ENCODE peak calls at places on chromosome 22, in ten cellular contexts. X is CD8-positive, alpha-beta T cell; Y is lower lobe of right lung; S is GM23338; F is sigmoid colon; V is transverse colon; U is heart right ventricle; B is colonic mucosa; C is fibroblast of lung; Z is tibial nerve. W is an unnamed sample.

GRCh38 chr22:21764038-21764804 is 28.6 kb upstream of the YPEL1 start:
- DNase-seq in X (no peak), Y (no peak), S (no peak), F (no peak), V (no peak), U (no peak), B (no peak), C (no peak), Z (no peak), W (no peak)

GRCh38 chr22:46934746-46935491 is 172.5 kb downstream of the TBC1D22A start:
- DNase-seq in X (no peak), Y (no peak), S (no peak), F (no peak), V (peak; percentile 30), U (no peak), B (peak; percentile 25), C (peak; percentile 98), Z (no peak), W (no peak)

GRCh38 chr22:48742556-48743343 is 1084.9 kb downstream of the BRD1 start:
- DNase-seq in X (no peak), Y (no peak), S (no peak), F (no peak), V (no peak), U (no peak), B (peak; percentile 10), C (no peak), Z (no peak), W (peak; percentile 15)

GRCh38 chr22:22061085-22062077 is 78.8 kb upstream of the TOP3B start:
- DNase-seq in X (no peak), Y (no peak), S (no peak), F (peak; percentile 78), V (no peak), U (no peak), B (no peak), C (no peak), Z (peak; percentile 82), W (no peak)

GRCh38 chr22:49845241-49845640 is 8.4 kb upstream of the ZBED4 start:
- DNase-seq in X (no peak), Y (no peak), S (no peak), F (no peak), V (no peak), U (no peak), B (no peak), C (no peak), Z (no peak), W (no peak)

GRCh38 chr22:23903328-23903971 is 9.3 kb downstream of the MIF start:
- DNase-seq in X (no peak), Y (no peak), S (no peak), F (no peak), V (no peak), U (no peak), B (no peak), C (peak; percentile 46), Z (no peak), W (peak; percentile 51)

GRCh38 chr22:45485271-45485670 is 17.4 kb upstream of the FBLN1 start:
- DNase-seq in X (no peak), Y (peak; percentile 6), S (no peak), F (no peak), V (no peak), U (no peak), B (no peak), C (no peak), Z (no peak), W (no peak)

GRCh38 chr22:17159504-17159951 is 451 bp upstream of the HDHD5 start:
- DNase-seq in X (peak; percentile 14), Y (no peak), S (peak; percentile 63), F (peak; percentile 82), V (peak; percentile 62), U (peak; percentile 44), B (peak; percentile 69), C (peak; percentile 62), Z (peak; percentile 13), W (peak; percentile 30)

GRCh38 chr22:17914474-17914873 is 109.9 kb downstream of the MICAL3 start:
- DNase-seq in X (no peak), Y (no peak), S (no peak), F (peak; percentile 33), V (no peak), U (no peak), B (no peak), C (no peak), Z (no peak), W (no peak)

GRCh38 chr22:47180796-47181195 is 418.3 kb downstream of the TBC1D22A start:
- DNase-seq in X (no peak), Y (no peak), S (no peak), F (no peak), V (no peak), U (no peak), B (no peak), C (no peak), Z (no peak), W (no peak)

GRCh38 chr22:38490915-38491314 is 15.2 kb downstream of the DDX17 start:
- DNase-seq in X (no peak), Y (no peak), S (no peak), F (peak; percentile 88), V (peak; percentile 73), U (peak; percentile 31), B (peak; percentile 82), C (peak; percentile 65), Z (peak; percentile 80), W (no peak)

GRCh38 chr22:27850000-27850465 is 48.5 kb upstream of the MN1 start:
- DNase-seq in X (no peak), Y (no peak), S (peak; percentile 47), F (peak; percentile 70), V (no peak), U (peak; percentile 37), B (no peak), C (peak; percentile 73), Z (peak; percentile 56), W (peak; percentile 32)

GRCh38 chr22:25622011-25622410 is 57.5 kb downstream of the GRK3 start:
- DNase-seq in X (no peak), Y (no peak), S (no peak), F (no peak), V (no peak), U (no peak), B (no peak), C (peak; percentile 89), Z (no peak), W (no peak)

GRCh38 chr22:44342347-44342956 is 29.7 kb upstream of the SHISAL1 start:
- DNase-seq in X (no peak), Y (no peak), S (no peak), F (no peak), V (no peak), U (no peak), B (no peak), C (no peak), Z (no peak), W (no peak)

GRCh38 chr22:44338906-44339305 is 26.2 kb upstream of the SHISAL1 start:
- DNase-seq in X (no peak), Y (no peak), S (no peak), F (no peak), V (no peak), U (no peak), B (no peak), C (no peak), Z (no peak), W (no peak)

GRCh38 chr22:44341431-44342346 is 28.9 kb upstream of the SHISAL1 start:
- DNase-seq in X (no peak), Y (no peak), S (no peak), F (peak; percentile 86), V (peak; percentile 16), U (no peak), B (no peak), C (peak; percentile 60), Z (peak; percentile 36), W (no peak)

GRCh38 chr22:44338183-44338812 is 25.5 kb upstream of the SHISAL1 start:
- DNase-seq in X (no peak), Y (no peak), S (no peak), F (peak; percentile 66), V (no peak), U (peak; percentile 55), B (no peak), C (no peak), Z (no peak), W (no peak)

DNA sequence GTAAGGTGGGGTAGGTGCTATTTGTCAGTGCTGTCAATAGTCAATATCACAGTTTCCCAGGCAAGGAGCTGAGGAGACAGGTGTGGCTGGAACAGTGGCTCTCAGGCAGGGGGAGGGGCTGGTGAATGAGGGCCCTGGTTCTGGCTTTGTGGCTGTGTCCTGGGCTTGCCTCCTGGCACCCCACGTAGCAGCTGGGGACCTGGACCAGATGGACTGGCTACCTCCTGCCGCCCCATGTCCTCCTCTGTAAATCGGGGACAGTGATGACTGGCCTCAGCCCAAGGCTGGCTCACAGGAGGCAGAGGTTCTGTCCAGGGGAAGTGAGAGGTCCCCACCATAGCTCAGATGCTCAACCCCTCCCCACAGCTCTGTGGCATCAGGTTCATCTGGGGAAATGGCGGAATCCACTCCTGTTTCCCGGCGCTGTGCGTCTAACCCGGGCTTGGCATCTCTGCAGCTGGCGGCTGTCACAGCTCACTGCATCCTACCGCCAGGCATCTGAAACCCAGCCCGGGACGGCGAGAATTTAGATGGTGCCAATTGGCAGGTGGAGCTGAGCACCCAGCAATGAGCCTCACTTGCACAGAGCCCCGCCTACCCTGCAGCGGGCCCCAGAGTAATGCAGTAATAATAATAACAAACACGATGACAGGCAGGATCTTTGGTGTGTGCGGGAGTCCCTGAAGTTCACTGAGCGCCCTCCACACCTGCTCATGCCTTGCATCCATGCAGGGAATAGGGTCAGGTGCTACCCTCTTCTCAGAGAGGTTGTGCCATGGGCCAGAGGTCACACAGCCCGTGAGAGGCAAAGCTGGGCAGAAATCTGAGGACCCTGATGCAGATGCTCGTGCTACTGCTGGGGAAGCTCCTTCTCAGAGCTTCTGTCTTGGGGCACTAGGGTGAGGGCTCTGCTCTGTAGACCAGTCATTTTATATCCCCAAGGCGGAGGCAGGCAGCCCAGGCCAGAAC is 27.8 kb upstream of the SHISAL1 start:
- DNase-seq in X (no peak), Y (no peak), S (no peak), F (no peak), V (no peak), U (no peak), B (no peak), C (no peak), Z (no peak), W (no peak)
- H3K4me3 ChIP-seq in X (no peak overlapping the region), Y (no peak overlapping the region), S (no peak overlapping the region), F (no peak overlapping the region), V (no peak overlapping the region), U (no peak overlapping the region), B (no peak overlapping the region), C (no peak overlapping the region), Z (no peak overlapping the region), W (no peak overlapping the region)

GRCh38 chr22:31218565-31219262 is 6.6 kb downstream of the LIMK2 start:
- DNase-seq in X (no peak), Y (no peak), S (no peak), F (no peak), V (no peak), U (no peak), B (peak; percentile 36), C (no peak), Z (no peak), W (no peak)
- H3K4me1 ChIP-seq in X (peaks cover 6% of the 10 kb centered on the region), Y (peaks cover 74% of the 10 kb centered on the region), S (no peaks in the 10 kb centered on the region), F (no peaks in the 10 kb centered on the region), V (peaks cover 88% of the 10 kb centered on the region), U (peaks cover 20% of the 10 kb centered on the region), B (peaks cover 22% of the 10 kb centered on the region), C (no peaks in the 10 kb centered on the region), Z (peaks cover 52% of the 10 kb centered on the region), W (no peaks in the 10 kb centered on the region)

GRCh38 chr22:30338802-30339201 is 12.1 kb upstream of the TBC1D10A start:
- DNase-seq in X (no peak), Y (no peak), S (no peak), F (no peak), V (no peak), U (no peak), B (no peak), C (no peak), Z (no peak), W (no peak)
- H3K36me3 ChIP-seq in X (peaks cover 98% of the 10 kb centered on the region), Y (peaks cover 100% of the 10 kb centered on the region), S (peaks cover 72% of the 10 kb centered on the region), F (peaks cover 100% of the 10 kb centered on the region), V (no peaks in the 10 kb centered on the region), U (peaks cover 100% of the 10 kb centered on the region), B (peaks cover 82% of the 10 kb centered on the region), C (peaks cover 54% of the 10 kb centered on the region), Z (peaks cover 100% of the 10 kb centered on the region), W (peaks cover 27% of the 10 kb centered on the region)

GRCh38 chr22:41920271-41920976 is 5.5 kb upstream of the SHISA8 start:
- DNase-seq in X (no peak), Y (no peak), S (no peak), F (no peak), V (peak; percentile 44), U (no peak), B (no peak), C (no peak), Z (no peak), W (no peak)
- H3K4me3 ChIP-seq in X (no peak overlapping the region), Y (peak overlapping the region; percentile 62), S (peak overlapping the region; percentile 67), F (peak overlapping the region; percentile 33), V (peak overlapping the region; percentile 42), U (peak overlapping the region; percentile 58), B (peak overlapping the region; percentile 42), C (no peak overlapping the region), Z (peak overlapping the region; percentile 54), W (peak overlapping the region; percentile 33)